ENCODE peak calls at places on chromosomes 12 and 14, in seven cellular contexts. F is NCI-H460; K is astrocyte of the hippocampus; X is neuronal stem cell; L is astrocyte of the cerebellum; G is breast epithelium; A is CD4-positive, alpha-beta memory T cell. U is an unnamed sample.

GRCh38 chr12:11822071-11822818 is 172.8 kb downstream of the ETV6 start:
- DNase-seq in F (no peak), K (peak), X (peak), L (peak), G (no peak), A (peak), U (no peak)

GRCh38 chr14:81245771-81246170 is 25.0 kb upstream of the GTF2A1 start:
- DNase-seq in F (no peak), K (no peak), X (no peak), L (no peak), G (no peak), A (no peak), U (no peak)

GRCh38 chr14:72745991-72746980 is 147.6 kb downstream of the DPF3 start:
- DNase-seq in F (no peak), K (peak), X (no peak), L (peak), G (no peak), A (no peak), U (peak)

GRCh38 chr12:105748806-105749600 is 389.8 kb downstream of the NUAK1 start:
- DNase-seq in F (no peak), K (peak), X (no peak), L (peak), G (peak), A (no peak), U (no peak)

GRCh38 chr14:100308112-100308792 is 2.0 kb upstream of the SLC25A29 start:
- DNase-seq in F (no peak), K (no peak), X (no peak), L (no peak), G (no peak), A (peak), U (no peak)

GRCh38 chr14:49768301-49769121 is 558 bp downstream of the KLHDC2 start:
- DNase-seq in F (peak), K (peak), X (peak), L (no peak), G (peak), A (peak), U (peak)

GRCh38 chr12:51921017-51921725 is 13.9 kb downstream of the ACVRL1 start:
- DNase-seq in F (no peak), K (no peak), X (peak), L (no peak), G (no peak), A (no peak), U (no peak)

GRCh38 chr12:85866929-85867776 is 6.9 kb upstream of the NTS start:
- DNase-seq in F (peak), K (peak), X (peak), L (peak), G (no peak), A (no peak), U (no peak)

GRCh38 chr12:58262796-58263195 is 321.4 kb downstream of the ATP23 start:
- DNase-seq in F (no peak), K (no peak), X (no peak), L (no peak), G (no peak), A (no peak), U (no peak)

U was measured in upper lobe of left lung.